ENCODE peak calls at places on chromosome 16, in seven cellular contexts. A, P, L, Z, I, E and T are unnamed samples.

GRCh38 chr16:8887952-8888560 is 5.9 kb downstream of the LITAFD start:
- DNase-seq in A (peak; percentile 56), P (no peak), L (peak; percentile 78), Z (peak; percentile 45), I (no peak), E (no peak), T (no peak)

GRCh38 chr16:64892843-64893242 is 229.0 kb downstream of the CDH11 start:
- DNase-seq in A (peak; percentile 96), P (no peak), L (peak; percentile 93), Z (no peak), I (no peak), E (no peak), T (no peak)

GRCh38 chr16:17373533-17373932 is 97.2 kb downstream of the XYLT1 start:
- DNase-seq in A (no peak), P (no peak), L (no peak), Z (no peak), I (no peak), E (no peak), T (no peak)

GRCh38 chr16:77221482-77221881 is 22.3 kb downstream of the SYCE1L start:
- DNase-seq in A (no peak), P (no peak), L (peak; percentile 13), Z (no peak), I (no peak), E (no peak), T (no peak)

GRCh38 chr16:87702325-87702811 is 63.4 kb downstream of the KLHDC4 start:
- DNase-seq in A (no peak), P (peak; percentile 40), L (peak; percentile 30), Z (no peak), I (no peak), E (no peak), T (no peak)

GRCh38 chr16:3842994-3843393 is 37.5 kb downstream of the CREBBP start:
- DNase-seq in A (no peak), P (no peak), L (no peak), Z (no peak), I (no peak), E (no peak), T (no peak)

GRCh38 chr16:24523569-24523968 is 15.8 kb upstream of the RBBP6 start:
- DNase-seq in A (no peak), P (no peak), L (no peak), Z (no peak), I (no peak), E (peak; percentile 64), T (no peak)

GRCh38 chr16:46649571-46649970 is 28.4 kb upstream of the SHCBP1 start:
- DNase-seq in A (peak; percentile 65), P (no peak), L (peak; percentile 51), Z (peak; percentile 63), I (no peak), E (no peak), T (no peak)

GRCh38 chr16:72371307-72372081 is 199.5 kb upstream of the PMFBP1 start:
- DNase-seq in A (peak; percentile 61), P (no peak), L (peak; percentile 25), Z (no peak), I (peak; percentile 10), E (no peak), T (no peak)

GRCh38 chr16:8675183-8676159 is 1.1 kb downstream of the ABAT start:
- DNase-seq in A (no peak), P (peak; percentile 30), L (no peak), Z (no peak), I (no peak), E (no peak), T (no peak)

GRCh38 chr16:3999890-4000325 is 116.3 kb downstream of the ADCY9 start:
- DNase-seq in A (peak; percentile 31), P (no peak), L (peak; percentile 50), Z (no peak), I (no peak), E (no peak), T (no peak)

GRCh38 chr16:84379008-84379730 is 10.8 kb downstream of the ATP2C2 start:
- DNase-seq in A (no peak), P (no peak), L (no peak), Z (no peak), I (no peak), E (no peak), T (no peak)

DNA sequence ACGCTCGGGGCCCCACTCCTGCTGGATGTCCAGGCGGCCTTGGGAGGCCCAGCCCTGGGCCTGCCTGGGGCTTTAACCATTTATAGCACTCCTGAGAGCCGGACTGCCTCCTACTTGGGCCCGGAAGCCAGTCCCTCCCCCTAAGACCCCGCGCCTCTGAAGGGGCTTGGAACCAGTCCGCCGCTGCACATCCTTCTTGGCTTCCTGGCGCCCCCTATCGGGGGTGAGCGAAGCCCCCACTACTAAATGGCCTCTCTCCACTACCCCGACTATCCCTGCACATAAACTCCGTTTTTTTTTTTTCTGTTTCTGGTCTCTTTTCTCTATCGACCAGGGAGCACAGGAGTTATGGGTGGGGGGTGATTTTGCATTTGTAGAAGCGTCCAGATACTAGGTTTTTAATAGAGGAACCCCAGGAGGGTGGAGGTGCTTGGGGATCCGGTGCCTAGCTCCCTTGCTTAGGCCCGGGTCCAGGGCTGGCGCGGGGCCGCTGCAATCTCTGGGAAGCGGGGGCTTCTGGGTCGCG is 633 bp upstream of the NOL3 start:
- DNase-seq in A (no peak), P (no peak), L (no peak), Z (no peak), I (no peak), E (no peak), T (no peak)
- TF ChIP-seq CTCF in A (peak; percentile 55), P (peak; percentile 49), L (peak; percentile 45), Z (no peak), I (peak; percentile 70), E (peak; percentile 43), T (peak; percentile 85)

GRCh38 chr16:53224932-53225533 is 170.2 kb downstream of the CHD9 start:
- DNase-seq in A (peak; percentile 23), P (no peak), L (peak; percentile 22), Z (no peak), I (no peak), E (no peak), T (no peak)

GRCh38 chr16:53216798-53217197 is 162.0 kb downstream of the CHD9 start:
- DNase-seq in A (no peak), P (no peak), L (no peak), Z (no peak), I (no peak), E (no peak), T (no peak)

GRCh38 chr16:53219795-53220194 is 165.0 kb downstream of the CHD9 start:
- DNase-seq in A (peak; percentile 19), P (no peak), L (peak; percentile 69), Z (no peak), I (no peak), E (no peak), T (no peak)

DNA sequence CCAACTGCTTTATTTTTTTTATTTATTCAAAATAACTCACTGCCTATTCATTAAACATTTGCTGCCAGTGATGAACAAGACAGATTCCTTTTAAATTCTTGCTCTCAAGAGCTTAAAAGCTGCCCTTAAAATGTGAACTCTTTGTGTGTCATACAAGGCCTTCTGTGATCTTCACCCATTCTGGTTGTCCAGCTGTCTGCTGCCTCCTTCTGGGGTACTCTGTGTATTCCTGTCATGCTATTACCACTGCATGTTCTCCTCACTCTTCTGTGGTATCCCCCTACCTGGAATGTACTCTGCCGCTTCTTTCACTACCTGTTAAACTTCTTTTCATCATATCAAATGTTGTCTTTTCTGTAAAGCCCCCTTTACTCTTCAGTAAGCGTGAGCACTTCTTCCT is 165.8 kb downstream of the CHD9 start:
- DNase-seq in A (peak; percentile 33), P (no peak), L (peak; percentile 58), Z (no peak), I (no peak), E (no peak), T (no peak)
- TF ChIP-seq CTCF in A (peak; percentile 17), P (peak; percentile 32), L (peak; percentile 40), Z (peak; percentile 22), I (peak; percentile 24), E (no peak), T (peak; percentile 49)

GRCh38 chr16:11914759-11915643 is 755 bp downstream of the GSPT1 start:
- DNase-seq in A (peak; percentile 14), P (peak; percentile 39), L (peak; percentile 28), Z (no peak), I (no peak), E (no peak), T (peak; percentile 72)
- TF ChIP-seq CTCF in A (no peak), P (no peak), L (no peak), Z (no peak), I (no peak), E (no peak), T (no peak)

GRCh38 chr16:50464325-50465290 is 83.6 kb upstream of the NKD1 start:
- DNase-seq in A (no peak), P (no peak), L (no peak), Z (no peak), I (no peak), E (peak; percentile 75), T (no peak)
- TF ChIP-seq CTCF in A (peak; percentile 8), P (no peak), L (no peak), Z (no peak), I (peak; percentile 41), E (no peak), T (peak; percentile 60)

GRCh38 chr16:86584071-86584685 is 5.8 kb downstream of the FOXL1 start:
- DNase-seq in A (no peak), P (no peak), L (no peak), Z (no peak), I (no peak), E (no peak), T (peak; percentile 40)

GRCh38 chr16:86580798-86581185 is 2.4 kb downstream of the FOXL1 start:
- DNase-seq in A (no peak), P (no peak), L (no peak), Z (no peak), I (no peak), E (no peak), T (no peak)

GRCh38 chr16:86580063-86580797 is 1.9 kb downstream of the FOXL1 start:
- DNase-seq in A (no peak), P (no peak), L (peak; percentile 54), Z (no peak), I (no peak), E (no peak), T (no peak)

GRCh38 chr16:86579268-86580062 is 1.1 kb downstream of the FOXL1 start:
- DNase-seq in A (no peak), P (no peak), L (no peak), Z (no peak), I (no peak), E (no peak), T (peak; percentile 70)

DNA sequence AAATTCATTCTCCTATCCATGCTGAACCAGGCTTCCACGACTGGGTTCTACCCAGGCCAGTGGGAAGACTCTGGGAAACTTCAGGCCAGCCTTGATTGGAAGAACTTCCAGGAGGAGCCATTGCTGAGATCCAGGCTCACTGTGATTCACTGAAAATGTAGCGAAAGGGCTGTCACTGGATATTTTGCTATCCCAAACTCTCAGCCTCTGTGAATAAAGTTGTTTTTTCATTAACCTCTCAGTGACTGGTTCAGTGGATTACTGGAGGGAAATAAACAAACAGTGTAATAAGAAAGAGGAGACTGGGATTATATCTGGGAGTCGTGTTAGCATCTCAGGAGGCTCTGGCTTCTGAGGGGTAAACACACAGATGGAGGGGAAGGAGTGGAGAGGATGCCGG is 3.1 kb downstream of the FOXL1 start:
- DNase-seq in A (no peak), P (no peak), L (peak; percentile 55), Z (no peak), I (no peak), E (no peak), T (no peak)
- TF ChIP-seq CTCF in A (no peak), P (no peak), L (no peak), Z (no peak), I (no peak), E (no peak), T (no peak)